ENCODE peak calls at places on chromosome 20, in six cellular contexts. U is AG09309; I is CD4-positive, alpha-beta memory T cell; O is lower leg skin; P is cardiac fibroblast; G is A549. D is an unnamed sample.

GRCh38 chr20:6767536-6768227 is at the start of gene BMP2:
- DNase-seq in G (peak; percentile 48), P (peak; percentile 60), I (no peak), U (no peak), O (no peak), D (no peak)

GRCh38 chr20:59861389-59861788 is 72.0 kb downstream of the SYCP2 start:
- DNase-seq in P (no peak), I (no peak), G (no peak), O (no peak), U (no peak), D (no peak)

GRCh38 chr20:44560229-44560628 is 22.1 kb upstream of the PKIG start:
- DNase-seq in I (no peak), P (no peak), O (no peak), G (no peak), U (no peak), D (no peak)

GRCh38 chr20:11453430-11453829 is 464.3 kb upstream of the BTBD3 start:
- DNase-seq in I (no peak), U (no peak), O (no peak), G (peak; percentile 89), P (peak; percentile 84), D (no peak)

GRCh38 chr20:6178537-6178936 is 55.7 kb upstream of the FERMT1 start:
- DNase-seq in G (peak; percentile 38), P (peak; percentile 72), O (no peak), U (no peak), I (no peak), D (no peak)

GRCh38 chr20:49853640-49854039 is 41.0 kb downstream of the SLC9A8 start:
- DNase-seq in G (peak; percentile 66), I (no peak), O (no peak), U (peak; percentile 45), P (peak; percentile 69), D (no peak)

GRCh38 chr20:50151034-50151743 is 2.3 kb downstream of the PEDS1 start:
- DNase-seq in G (no peak), O (no peak), I (peak; percentile 22), P (peak; percentile 42), U (no peak), D (no peak)

GRCh38 chr20:14098261-14098660 is 102.9 kb downstream of the MACROD2 start:
- DNase-seq in O (no peak), U (no peak), P (no peak), G (no peak), I (no peak), D (no peak)

GRCh38 chr20:19851863-19852262 is 93.8 kb downstream of the RIN2 start:
- DNase-seq in O (no peak), U (no peak), I (no peak), P (no peak), G (no peak), D (no peak)

GRCh38 chr20:651713-652610 is 1.0 kb downstream of the SRXN1 start:
- DNase-seq in P (no peak), O (no peak), G (peak; percentile 61), U (no peak), I (no peak), D (peak; percentile 19)

GRCh38 chr20:62506087-62506486 is 30.3 kb upstream of the GATA5 start:
- DNase-seq in P (no peak), U (no peak), O (no peak), G (no peak), I (no peak), D (no peak)

GRCh38 chr20:46057856-46058655 is 29.0 kb downstream of the SLC12A5 start:
- DNase-seq in G (no peak), P (peak; percentile 52), U (no peak), I (no peak), O (peak; percentile 33), D (no peak)

GRCh38 chr20:19817017-19817416 is 59.0 kb downstream of the RIN2 start:
- DNase-seq in U (peak; percentile 84), G (peak; percentile 88), P (peak; percentile 100), O (no peak), I (no peak), D (no peak)

GRCh38 chr20:1335961-1336698 is 7.2 kb upstream of the SDCBP2 start:
- DNase-seq in O (no peak), P (no peak), I (no peak), U (no peak), G (no peak), D (no peak)

GRCh38 chr20:62306440-62307187 is 3.8 kb downstream of the ADRM1 start:
- DNase-seq in I (peak; percentile 39), P (no peak), U (no peak), G (peak; percentile 59), O (no peak), D (no peak)

GRCh38 chr20:50191065-50191565 is 485 bp downstream of the CEBPB start:
- DNase-seq in I (peak; percentile 62), G (no peak), P (peak; percentile 58), O (peak; percentile 47), U (no peak), D (peak; percentile 46)

GRCh38 chr20:34222208-34222607 is 19.0 kb upstream of the ASIP start:
- DNase-seq in U (peak; percentile 97), I (no peak), P (peak; percentile 97), G (no peak), O (peak; percentile 45), D (no peak)

GRCh38 chr20:15818651-15819071 is 754.6 kb downstream of the KIF16B start:
- DNase-seq in P (no peak), U (no peak), I (no peak), G (no peak), O (no peak), D (no peak)

GRCh38 chr20:11387189-11387754 is 530.4 kb upstream of the BTBD3 start:
- DNase-seq in O (no peak), U (peak; percentile 70), P (peak; percentile 89), G (peak; percentile 93), I (no peak), D (no peak)

GRCh38 chr20:45946149-45946970 is 11.9 kb downstream of the PCIF1 start:
- DNase-seq in O (peak; percentile 93), P (peak; percentile 62), G (no peak), U (no peak), I (peak; percentile 66), D (peak; percentile 81)

GRCh38 chr20:62381202-62381797 is 5.6 kb upstream of the RPS21 start:
- DNase-seq in O (no peak), G (peak; percentile 83), U (no peak), P (peak; percentile 94), I (no peak), D (no peak)

GRCh38 chr20:3084283-3084985 is at the start of gene AVP:
- DNase-seq in U (no peak), G (no peak), P (no peak), O (no peak), I (no peak), D (no peak)

GRCh38 chr20:9981834-9982233 is 53.0 kb upstream of the ANKEF1 start:
- DNase-seq in U (no peak), O (no peak), G (no peak), P (no peak), I (no peak), D (no peak)

GRCh38 chr20:43774754-43775153 is 48.0 kb upstream of the GTSF1L start:
- DNase-seq in U (no peak), O (no peak), P (no peak), G (no peak), I (no peak), D (no peak)

GRCh38 chr20:53138454-53139291 is 166.5 kb downstream of the TSHZ2 start:
- DNase-seq in U (no peak), P (no peak), G (no peak), I (no peak), O (no peak), D (no peak)

GRCh38 chr20:58818585-58819285 is 32.0 kb downstream of the GNAS-AS1 start:
- DNase-seq in O (no peak), I (no peak), U (peak; percentile 67), P (peak; percentile 46), G (no peak), D (no peak)

GRCh38 chr20:47256665-47257236 is 99.7 kb downstream of the ZMYND8 start:
- DNase-seq in U (no peak), P (peak; percentile 62), O (no peak), G (no peak), I (no peak), D (no peak)

GRCh38 chr20:61556116-61556515 is 304.1 kb downstream of the CDH4 start:
- DNase-seq in I (no peak), G (peak; percentile 38), U (peak; percentile 71), O (no peak), P (peak; percentile 85), D (no peak)

GRCh38 chr20:9319687-9320384 is 194.6 kb upstream of the LAMP5 start:
- DNase-seq in G (no peak), I (no peak), O (no peak), U (no peak), P (no peak), D (no peak)

GRCh38 chr20:50484271-50484976 is 25.8 kb upstream of the PTPN1 start:
- DNase-seq in G (no peak), U (no peak), P (no peak), O (no peak), I (no peak), D (no peak)

GRCh38 chr20:25306991-25307903 is 59.4 kb downstream of the PYGB start:
- DNase-seq in I (no peak), G (no peak), O (no peak), P (no peak), U (no peak), D (no peak)

GRCh38 chr20:8363970-8364733 is 232.1 kb downstream of the PLCB1 start:
- DNase-seq in G (no peak), O (no peak), P (no peak), I (no peak), U (no peak), D (no peak)

GRCh38 chr20:33649201-33649631 is 12.9 kb upstream of the C20orf144 start:
- DNase-seq in G (no peak), U (no peak), I (no peak), P (no peak), O (no peak), D (peak; percentile 83)

GRCh38 chr20:38937978-38938473 is 11.8 kb downstream of the FAM83D start:
- DNase-seq in O (no peak), I (no peak), P (peak; percentile 28), G (no peak), U (no peak), D (no peak)
- H3K4me3 ChIP-seq in O (no peak overlapping the region), I (no peak overlapping the region), P (no peak overlapping the region), G (no peak overlapping the region), U (no peak overlapping the region), D (no peak overlapping the region)

GRCh38 chr20:21272279-21272678 is 30.9 kb upstream of the XRN2 start:
- DNase-seq in I (no peak), P (peak; percentile 35), O (no peak), U (no peak), G (no peak), D (no peak)
- H3K4me3 ChIP-seq in I (no peak overlapping the region), P (no peak overlapping the region), O (no peak overlapping the region), U (no peak overlapping the region), G (no peak overlapping the region), D (no peak overlapping the region)

GRCh38 chr20:63973636-63974401 is 4.1 kb upstream of the ZNF512B start:
- DNase-seq in P (peak; percentile 87), O (peak; percentile 79), I (peak; percentile 69), U (no peak), G (peak; percentile 87), D (peak; percentile 76)
- H3K4me3 ChIP-seq in P (peak overlapping the region; percentile 44), O (no peak overlapping the region), I (no peak overlapping the region), U (peak overlapping the region; percentile 46), G (peak overlapping the region; percentile 46), D (peak overlapping the region; percentile 46)

DNA sequence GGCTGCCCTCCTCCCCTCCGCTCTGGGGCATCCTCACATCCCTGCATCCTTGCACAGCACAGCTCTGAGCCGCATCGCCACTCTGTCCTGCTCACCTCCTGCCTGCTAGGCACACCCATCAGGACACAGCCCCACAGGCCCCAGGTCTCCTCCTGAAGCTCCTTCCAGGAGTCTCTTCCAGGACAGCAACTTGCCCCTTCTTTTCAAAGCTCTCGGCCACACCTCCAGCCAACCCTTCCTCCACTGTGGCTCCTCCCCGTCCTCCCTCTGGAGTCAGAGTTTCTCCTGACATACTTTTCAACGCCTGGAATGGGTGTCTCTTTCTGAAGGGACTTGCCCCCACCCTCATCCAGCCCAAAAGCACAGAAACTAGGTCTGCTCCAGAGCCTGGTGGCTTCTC is 77.3 kb downstream of the SLC23A2 start:
- DNase-seq in O (no peak), G (no peak), U (no peak), P (no peak), I (no peak), D (no peak)
- H3K4me3 ChIP-seq in O (no peak overlapping the region), G (no peak overlapping the region), U (no peak overlapping the region), P (no peak overlapping the region), I (no peak overlapping the region), D (no peak overlapping the region)